ENCODE peak calls at places on chromosomes 3 and 15, in seven cellular contexts. One of them, this sample, is unnamed.

GRCh38 chr3:39144095-39144747 is 9.2 kb downstream of the CSRNP1 start:
- DNase-seq in colonic mucosa: no peak
- DNase-seq in Calu3: no peak
- DNase-seq in activated gamma-delta T cell treated with Interleukin-2 at 50 U/mL for 16 hours: no peak
- DNase-seq in naive thymus-derived CD4-positive, alpha-beta T cell: no peak
- DNase-seq in cerebellum: no peak
- DNase-seq in T-helper 17 cell: no peak
- DNase-seq in this sample: no peak

GRCh38 chr15:77122576-77122975 is 51.7 kb upstream of the TSPAN3 start:
- DNase-seq in colonic mucosa: no peak
- DNase-seq in activated gamma-delta T cell treated with Interleukin-2 at 50 U/mL for 16 hours: no peak
- DNase-seq in naive thymus-derived CD4-positive, alpha-beta T cell: no peak
- DNase-seq in Calu3: no peak
- DNase-seq in T-helper 17 cell: no peak
- DNase-seq in cerebellum: no peak
- DNase-seq in this sample: no peak

GRCh38 chr3:66398228-66399025 is 102.4 kb downstream of the LRIG1 start:
- DNase-seq in colonic mucosa: no peak
- DNase-seq in cerebellum: peak; percentile 64
- DNase-seq in Calu3: no peak
- DNase-seq in T-helper 17 cell: no peak
- DNase-seq in naive thymus-derived CD4-positive, alpha-beta T cell: no peak
- DNase-seq in activated gamma-delta T cell treated with Interleukin-2 at 50 U/mL for 16 hours: no peak
- DNase-seq in this sample: peak; percentile 76

GRCh38 chr3:155282416-155283091 is 10.9 kb downstream of the STRIT1 start:
- DNase-seq in colonic mucosa: no peak
- DNase-seq in Calu3: peak; percentile 67
- DNase-seq in T-helper 17 cell: no peak
- DNase-seq in cerebellum: no peak
- DNase-seq in naive thymus-derived CD4-positive, alpha-beta T cell: no peak
- DNase-seq in activated gamma-delta T cell treated with Interleukin-2 at 50 U/mL for 16 hours: no peak
- DNase-seq in this sample: no peak

GRCh38 chr15:97482521-97482920 is 478.0 kb upstream of the ARRDC4 start:
- DNase-seq in naive thymus-derived CD4-positive, alpha-beta T cell: no peak
- DNase-seq in Calu3: peak; percentile 41
- DNase-seq in cerebellum: no peak
- DNase-seq in T-helper 17 cell: no peak
- DNase-seq in colonic mucosa: no peak
- DNase-seq in activated gamma-delta T cell treated with Interleukin-2 at 50 U/mL for 16 hours: no peak
- DNase-seq in this sample: no peak

GRCh38 chr3:69993747-69994146 is 5.8 kb upstream of the SAMMSON start:
- DNase-seq in Calu3: no peak
- DNase-seq in colonic mucosa: no peak
- DNase-seq in cerebellum: no peak
- DNase-seq in activated gamma-delta T cell treated with Interleukin-2 at 50 U/mL for 16 hours: no peak
- DNase-seq in naive thymus-derived CD4-positive, alpha-beta T cell: no peak
- DNase-seq in T-helper 17 cell: no peak
- DNase-seq in this sample: no peak

GRCh38 chr3:117898722-117899121 is 1135.9 kb downstream of the IGSF11 start:
- DNase-seq in T-helper 17 cell: no peak
- DNase-seq in activated gamma-delta T cell treated with Interleukin-2 at 50 U/mL for 16 hours: no peak
- DNase-seq in cerebellum: no peak
- DNase-seq in naive thymus-derived CD4-positive, alpha-beta T cell: no peak
- DNase-seq in colonic mucosa: no peak
- DNase-seq in Calu3: peak; percentile 11
- DNase-seq in this sample: no peak

GRCh38 chr3:53616971-53617892 is 122.8 kb downstream of the CACNA1D start:
- DNase-seq in cerebellum: no peak
- DNase-seq in colonic mucosa: no peak
- DNase-seq in T-helper 17 cell: no peak
- DNase-seq in Calu3: no peak
- DNase-seq in activated gamma-delta T cell treated with Interleukin-2 at 50 U/mL for 16 hours: no peak
- DNase-seq in naive thymus-derived CD4-positive, alpha-beta T cell: no peak
- DNase-seq in this sample: no peak

GRCh38 chr15:82805994-82806406 is at the start of gene FSD2:
- DNase-seq in Calu3: no peak
- DNase-seq in T-helper 17 cell: no peak
- DNase-seq in colonic mucosa: no peak
- DNase-seq in activated gamma-delta T cell treated with Interleukin-2 at 50 U/mL for 16 hours: no peak
- DNase-seq in naive thymus-derived CD4-positive, alpha-beta T cell: no peak
- DNase-seq in cerebellum: no peak
- DNase-seq in this sample: no peak

GRCh38 chr3:122023335-122023734 is 1.3 kb upstream of the ILDR1 start:
- DNase-seq in T-helper 17 cell: no peak
- DNase-seq in Calu3: no peak
- DNase-seq in cerebellum: no peak
- DNase-seq in activated gamma-delta T cell treated with Interleukin-2 at 50 U/mL for 16 hours: no peak
- DNase-seq in naive thymus-derived CD4-positive, alpha-beta T cell: no peak
- DNase-seq in colonic mucosa: no peak
- DNase-seq in this sample: no peak

GRCh38 chr3:181486496-181486895 is 225.2 kb upstream of the SOX2 start:
- DNase-seq in T-helper 17 cell: no peak
- DNase-seq in activated gamma-delta T cell treated with Interleukin-2 at 50 U/mL for 16 hours: no peak
- DNase-seq in Calu3: no peak
- DNase-seq in naive thymus-derived CD4-positive, alpha-beta T cell: no peak
- DNase-seq in cerebellum: no peak
- DNase-seq in colonic mucosa: no peak
- DNase-seq in this sample: peak; percentile 62

GRCh38 chr3:119783883-119784282 is 2.0 kb downstream of the NR1I2 start:
- DNase-seq in cerebellum: no peak
- DNase-seq in T-helper 17 cell: no peak
- DNase-seq in naive thymus-derived CD4-positive, alpha-beta T cell: no peak
- DNase-seq in Calu3: no peak
- DNase-seq in colonic mucosa: no peak
- DNase-seq in activated gamma-delta T cell treated with Interleukin-2 at 50 U/mL for 16 hours: no peak
- DNase-seq in this sample: no peak

GRCh38 chr3:166248784-166249183 is 411.6 kb upstream of the BCHE start:
- DNase-seq in colonic mucosa: no peak
- DNase-seq in Calu3: no peak
- DNase-seq in cerebellum: no peak
- DNase-seq in activated gamma-delta T cell treated with Interleukin-2 at 50 U/mL for 16 hours: no peak
- DNase-seq in T-helper 17 cell: no peak
- DNase-seq in naive thymus-derived CD4-positive, alpha-beta T cell: no peak
- DNase-seq in this sample: no peak

GRCh38 chr15:92958105-92958504 is 58.0 kb downstream of the CHD2 start:
- DNase-seq in colonic mucosa: no peak
- DNase-seq in T-helper 17 cell: peak; percentile 10
- DNase-seq in naive thymus-derived CD4-positive, alpha-beta T cell: no peak
- DNase-seq in Calu3: no peak
- DNase-seq in activated gamma-delta T cell treated with Interleukin-2 at 50 U/mL for 16 hours: peak; percentile 23
- DNase-seq in cerebellum: no peak
- DNase-seq in this sample: no peak

GRCh38 chr3:149620291-149621020 is 37.4 kb downstream of the WWTR1 start:
- DNase-seq in naive thymus-derived CD4-positive, alpha-beta T cell: no peak
- DNase-seq in activated gamma-delta T cell treated with Interleukin-2 at 50 U/mL for 16 hours: no peak
- DNase-seq in colonic mucosa: no peak
- DNase-seq in T-helper 17 cell: no peak
- DNase-seq in cerebellum: no peak
- DNase-seq in Calu3: no peak
- DNase-seq in this sample: no peak

GRCh38 chr3:64815195-64815627 is 127.4 kb upstream of the ADAMTS9 start:
- DNase-seq in cerebellum: no peak
- DNase-seq in colonic mucosa: no peak
- DNase-seq in T-helper 17 cell: no peak
- DNase-seq in Calu3: no peak
- DNase-seq in activated gamma-delta T cell treated with Interleukin-2 at 50 U/mL for 16 hours: no peak
- DNase-seq in naive thymus-derived CD4-positive, alpha-beta T cell: no peak
- DNase-seq in this sample: no peak